ENCODE peak calls at places on chromosomes 1 and 21, in eight cellular contexts. One of them, this sample, is unnamed.

GRCh38 chr1:172513480-172513879 is 19.5 kb upstream of the SUCO start:
- DNase-seq in epithelial cell of esophagus: peak; percentile 84
- DNase-seq in kidney glomerular epithelial cell: no peak
- DNase-seq in GM04504: no peak
- DNase-seq in HepG2: no peak
- DNase-seq in AG08396: no peak
- DNase-seq in hepatocyte: peak; percentile 28
- DNase-seq in uterus: no peak
- DNase-seq in this sample: peak; percentile 79

GRCh38 chr1:99503276-99503747 is 142.6 kb upstream of the PALMD start:
- DNase-seq in epithelial cell of esophagus: peak; percentile 21
- DNase-seq in kidney glomerular epithelial cell: peak; percentile 3
- DNase-seq in GM04504: peak; percentile 47
- DNase-seq in HepG2: no peak
- DNase-seq in AG08396: peak; percentile 13
- DNase-seq in hepatocyte: peak; percentile 8
- DNase-seq in uterus: no peak
- DNase-seq in this sample: peak; percentile 77

GRCh38 chr1:187465441-187465840 is 636.7 kb downstream of the PLA2G4A start:
- DNase-seq in epithelial cell of esophagus: peak; percentile 15
- DNase-seq in kidney glomerular epithelial cell: no peak
- DNase-seq in GM04504: no peak
- DNase-seq in HepG2: no peak
- DNase-seq in AG08396: no peak
- DNase-seq in hepatocyte: no peak
- DNase-seq in uterus: no peak
- DNase-seq in this sample: no peak

GRCh38 chr1:26277261-26277661 is 2.6 kb upstream of the SH3BGRL3 start:
- DNase-seq in epithelial cell of esophagus: peak; percentile 66
- DNase-seq in kidney glomerular epithelial cell: no peak
- DNase-seq in GM04504: no peak
- DNase-seq in HepG2: no peak
- DNase-seq in AG08396: no peak
- DNase-seq in hepatocyte: peak; percentile 75
- DNase-seq in uterus: no peak
- DNase-seq in this sample: peak; percentile 45

GRCh38 chr1:71438626-71439025 is 357.8 kb upstream of the ZRANB2 start:
- DNase-seq in epithelial cell of esophagus: no peak
- DNase-seq in kidney glomerular epithelial cell: no peak
- DNase-seq in GM04504: no peak
- DNase-seq in HepG2: no peak
- DNase-seq in AG08396: no peak
- DNase-seq in hepatocyte: no peak
- DNase-seq in uterus: no peak
- DNase-seq in this sample: no peak

GRCh38 chr1:77825356-77825709 is 45.9 kb downstream of the MIGA1 start:
- DNase-seq in epithelial cell of esophagus: peak; percentile 99
- DNase-seq in kidney glomerular epithelial cell: peak; percentile 4
- DNase-seq in GM04504: no peak
- DNase-seq in HepG2: peak; percentile 44
- DNase-seq in AG08396: no peak
- DNase-seq in hepatocyte: peak; percentile 74
- DNase-seq in uterus: peak; percentile 28
- DNase-seq in this sample: peak; percentile 95

GRCh38 chr1:24364605-24364974 is 45.4 kb downstream of the GRHL3 start:
- DNase-seq in epithelial cell of esophagus: no peak
- DNase-seq in kidney glomerular epithelial cell: no peak
- DNase-seq in GM04504: no peak
- DNase-seq in HepG2: no peak
- DNase-seq in AG08396: no peak
- DNase-seq in hepatocyte: no peak
- DNase-seq in uterus: no peak
- DNase-seq in this sample: peak; percentile 63

GRCh38 chr1:57889686-57890360 is 466.0 kb upstream of the DAB1 start:
- DNase-seq in epithelial cell of esophagus: peak; percentile 21
- DNase-seq in kidney glomerular epithelial cell: peak; percentile 31
- DNase-seq in GM04504: peak; percentile 3
- DNase-seq in HepG2: no peak
- DNase-seq in AG08396: no peak
- DNase-seq in hepatocyte: no peak
- DNase-seq in uterus: no peak
- DNase-seq in this sample: peak; percentile 38

GRCh38 chr21:25496825-25497482 is 110.3 kb downstream of the MRPL39 start:
- DNase-seq in epithelial cell of esophagus: peak; percentile 2
- DNase-seq in kidney glomerular epithelial cell: peak; percentile 73
- DNase-seq in GM04504: no peak
- DNase-seq in HepG2: no peak
- DNase-seq in AG08396: peak; percentile 12
- DNase-seq in hepatocyte: no peak
- DNase-seq in uterus: no peak
- DNase-seq in this sample: no peak

GRCh38 chr1:112935474-112936289 is 20.3 kb downstream of the SLC16A1 start:
- DNase-seq in epithelial cell of esophagus: peak; percentile 59
- DNase-seq in kidney glomerular epithelial cell: peak; percentile 94
- DNase-seq in GM04504: no peak
- DNase-seq in HepG2: no peak
- DNase-seq in AG08396: no peak
- DNase-seq in hepatocyte: no peak
- DNase-seq in uterus: no peak
- DNase-seq in this sample: peak; percentile 64

GRCh38 chr1:117622726-117623125 is 16.9 kb downstream of the TENT5C start:
- DNase-seq in epithelial cell of esophagus: no peak
- DNase-seq in kidney glomerular epithelial cell: no peak
- DNase-seq in GM04504: no peak
- DNase-seq in HepG2: no peak
- DNase-seq in AG08396: no peak
- DNase-seq in hepatocyte: no peak
- DNase-seq in uterus: no peak
- DNase-seq in this sample: no peak

GRCh38 chr1:161115132-161115711 is 2.6 kb downstream of the PFDN2 start:
- DNase-seq in epithelial cell of esophagus: peak; percentile 99
- DNase-seq in kidney glomerular epithelial cell: peak; percentile 68
- DNase-seq in GM04504: no peak
- DNase-seq in HepG2: peak; percentile 32
- DNase-seq in AG08396: no peak
- DNase-seq in hepatocyte: no peak
- DNase-seq in uterus: no peak
- DNase-seq in this sample: peak; percentile 99

GRCh38 chr1:30354410-30354809 is 369.0 kb downstream of the MATN1 start:
- DNase-seq in epithelial cell of esophagus: no peak
- DNase-seq in kidney glomerular epithelial cell: no peak
- DNase-seq in GM04504: no peak
- DNase-seq in HepG2: no peak
- DNase-seq in AG08396: no peak
- DNase-seq in hepatocyte: no peak
- DNase-seq in uterus: no peak
- DNase-seq in this sample: no peak